ENCODE peak calls at places on chromosomes 6 and 20, in six cellular contexts. B is A549, N is HepG2, V is K562, W is SK-N-SH, F is GM12878. D is an unnamed sample.

GRCh38 chr6:1760876-1761275 is 151.2 kb downstream of the FOXC1 start:
- DNase-seq in F (no peak), N (no peak), W (no peak), V (no peak), B (no peak), D (no peak)

GRCh38 chr20:36975085-36975829 is 23.7 kb upstream of the SAMHD1 start:
- DNase-seq in W (no peak), B (no peak), N (no peak), V (no peak), F (no peak), D (no peak)

GRCh38 chr6:102581378-102582124 is 1188.0 kb downstream of the GRIK2 start:
- DNase-seq in W (no peak), V (no peak), B (no peak), F (no peak), N (no peak), D (no peak)

GRCh38 chr6:165186041-165186440 is 123.4 kb downstream of the C6orf118 start:
- DNase-seq in W (no peak), N (no peak), B (no peak), V (no peak), F (no peak), D (no peak)

GRCh38 chr6:146289816-146290588 is 253.6 kb upstream of the RAB32 start:
- DNase-seq in B (no peak), W (no peak), N (no peak), F (no peak), V (no peak), D (peak)

GRCh38 chr6:122609881-122610689 is at the start of gene PKIB:
- DNase-seq in F (no peak), W (peak), N (peak), V (peak), B (peak), D (peak)

GRCh38 chr6:159761135-159761872 is 541 bp upstream of the ACAT2 start:
- DNase-seq in N (peak), B (no peak), V (peak), W (peak), F (no peak), D (no peak)

GRCh38 chr6:139146317-139146726 is 11.4 kb downstream of the HECA start:
- DNase-seq in F (no peak), N (no peak), W (no peak), V (no peak), B (no peak), D (no peak)

GRCh38 chr20:61942526-61942925 is 123.2 kb downstream of the TAF4 start:
- DNase-seq in F (no peak), V (no peak), B (no peak), W (no peak), N (no peak), D (no peak)

GRCh38 chr6:6219716-6220115 is 100.7 kb downstream of the F13A1 start:
- DNase-seq in V (no peak), N (no peak), B (no peak), W (no peak), F (no peak), D (no peak)

GRCh38 chr6:6220718-6221117 is 99.7 kb downstream of the F13A1 start:
- DNase-seq in F (no peak), W (no peak), B (no peak), N (no peak), V (no peak), D (no peak)

GRCh38 chr6:6218246-6219085 is 102.0 kb downstream of the F13A1 start:
- DNase-seq in V (no peak), W (no peak), B (peak), N (no peak), F (no peak), D (no peak)

GRCh38 chr6:6224933-6225486 is 95.5 kb downstream of the F13A1 start:
- DNase-seq in F (no peak), V (no peak), W (peak), B (peak), N (peak), D (no peak)

DNA sequence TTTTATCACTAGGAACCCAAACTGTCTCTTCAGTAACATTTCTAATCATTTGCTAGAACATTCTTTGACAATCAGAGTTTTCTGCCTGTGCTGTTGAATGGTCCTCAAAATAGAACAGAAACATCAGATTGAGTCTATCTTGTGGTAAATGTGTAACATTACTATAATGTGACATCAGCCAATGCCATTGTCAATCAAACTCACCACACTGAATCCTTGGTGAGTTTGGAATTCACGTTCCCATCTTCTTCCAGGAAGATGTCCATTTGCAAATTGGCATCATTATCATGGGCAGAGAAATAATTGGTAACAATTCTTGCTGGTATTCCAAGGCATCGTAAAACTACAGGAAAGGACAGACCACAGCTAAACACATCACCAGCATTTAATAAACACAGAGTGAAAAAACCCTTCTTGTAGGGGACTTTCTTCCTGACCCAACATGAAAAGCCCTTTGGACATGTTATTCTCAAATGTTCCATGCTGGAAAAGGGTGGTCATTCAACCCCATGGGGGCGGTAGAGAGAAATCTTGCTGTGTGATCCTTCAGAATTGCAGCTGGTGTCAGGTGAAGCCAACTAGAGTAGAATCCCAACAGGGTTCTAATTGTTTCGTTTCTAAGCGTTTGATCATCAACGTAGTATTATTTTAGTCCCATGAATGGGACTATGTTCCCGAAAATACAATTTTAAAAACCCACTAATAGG is 98.5 kb downstream of the F13A1 start:
- DNase-seq in B (peak), F (no peak), N (peak), V (peak), W (peak), D (no peak)
- TF ChIP-seq CTCF in B (no peak), F (peak), N (peak), V (peak), W (peak), D (no peak)

GRCh38 chr6:152765331-152765730 is 14.7 kb downstream of the VIP start:
- DNase-seq in W (no peak), B (no peak), V (no peak), F (no peak), N (no peak), D (no peak)
- TF ChIP-seq SMC3 in W (no peak), B (no peak), V (no peak), F (no peak), N (no peak), D (no peak)

GRCh38 chr6:169452117-169452868 is 198.6 kb upstream of the THBS2 start:
- DNase-seq in V (peak), W (peak), B (no peak), N (no peak), F (no peak), D (peak)
- TF ChIP-seq RAD21 in V (no peak), W (no peak), B (no peak), N (no peak), F (no peak), D (no peak)

DNA sequence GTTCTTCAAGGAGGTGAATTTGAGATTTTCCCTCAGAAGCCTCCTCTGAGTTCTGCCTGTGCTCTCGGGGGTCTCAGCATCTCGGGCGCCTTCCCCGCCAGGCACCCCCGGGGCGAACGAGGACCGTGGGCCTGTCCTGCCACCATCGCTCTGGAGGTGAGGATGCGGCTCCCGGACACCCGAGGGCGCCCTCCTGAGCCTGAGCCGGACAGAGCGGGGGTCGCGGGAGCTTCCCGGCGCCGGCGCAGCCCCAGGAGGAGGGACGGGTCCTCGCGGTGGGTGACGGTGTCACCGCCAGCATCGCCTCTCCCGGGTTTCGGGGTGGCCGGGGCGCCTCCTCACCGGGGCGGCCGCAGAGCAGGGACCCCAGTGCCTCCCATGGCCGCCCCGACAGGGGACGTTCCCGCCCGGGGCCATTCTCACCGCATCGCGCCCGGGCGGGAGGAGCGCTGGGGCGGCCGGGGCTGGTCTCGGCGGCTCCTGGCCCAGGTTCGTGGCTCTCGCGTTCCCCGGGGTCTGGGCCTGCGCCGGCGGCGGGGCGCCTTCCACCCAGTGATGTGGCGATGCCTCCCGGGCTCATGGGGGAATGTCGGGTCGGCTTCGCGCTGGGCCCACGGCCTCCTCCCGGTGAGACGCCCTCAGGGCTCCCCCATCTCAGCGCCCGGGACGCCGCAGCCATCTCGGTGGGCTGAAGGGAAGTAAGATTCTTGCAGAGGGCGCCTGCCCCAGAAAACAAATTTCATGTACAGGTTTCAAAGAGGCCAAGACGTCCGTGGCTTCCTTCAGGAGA is 210.5 kb downstream of the ERMARD start:
- DNase-seq in B (no peak), F (no peak), N (no peak), W (peak), V (no peak), D (no peak)
- TF ChIP-seq CTCF in B (no peak), F (no peak), N (peak), W (no peak), V (peak), D (no peak)

GRCh38 chr20:4369119-4369797 is 352.5 kb upstream of the PRND start:
- DNase-seq in F (no peak), V (no peak), N (no peak), W (no peak), B (no peak), D (no peak)

GRCh38 chr20:4371623-4372246 is 350.0 kb upstream of the PRND start:
- DNase-seq in W (no peak), V (no peak), F (no peak), B (no peak), N (no peak), D (no peak)

GRCh38 chr20:4370856-4371255 is 350.9 kb upstream of the PRND start:
- DNase-seq in B (no peak), F (no peak), V (no peak), W (no peak), N (no peak), D (no peak)

GRCh38 chr20:4366076-4366475 is 350.7 kb upstream of the RNF24 start:
- DNase-seq in F (no peak), B (no peak), N (no peak), W (no peak), V (no peak), D (no peak)

GRCh38 chr20:4369798-4370124 is 351.9 kb upstream of the PRND start:
- DNase-seq in N (no peak), W (no peak), B (no peak), F (peak), V (no peak), D (no peak)
- TF ChIP-seq SMC3 in N (no peak), W (no peak), B (no peak), F (no peak), V (no peak), D (no peak)

GRCh38 chr20:18314786-18315406 is 26.6 kb downstream of the ZNF133 start:
- DNase-seq in V (no peak), N (no peak), F (no peak), B (peak), W (no peak), D (peak)
- TF ChIP-seq RAD21 in V (no peak), N (no peak), F (no peak), B (no peak), W (no peak), D (no peak)